ENCODE peak calls at places on chromosomes 13 and 19, in five cellular contexts. K is WERI-Rb-1, C is HL-60, U is ovary, X is SJSA1. H is an unnamed sample.

GRCh38 chr19:38875656-38876345 is 2.3 kb downstream of the RINL start:
- DNase-seq in K (no peak), C (no peak), U (no peak), X (no peak), H (no peak)

GRCh38 chr19:39197808-39198207 is 1.0 kb downstream of the NCCRP1 start:
- DNase-seq in K (peak), C (no peak), U (no peak), X (no peak), H (no peak)

GRCh38 chr19:36072081-36072480 is 17.4 kb downstream of the WDR62 start:
- DNase-seq in K (no peak), C (no peak), U (no peak), X (no peak), H (no peak)

GRCh38 chr13:64591981-64592380 is 2638.2 kb downstream of the PCDH9 start:
- DNase-seq in K (no peak), C (no peak), U (no peak), X (no peak), H (no peak)

GRCh38 chr19:41456342-41456918 is 13.5 kb downstream of the ERICH4 start:
- DNase-seq in K (no peak), C (no peak), U (no peak), X (no peak), H (no peak)

GRCh38 chr13:39251340-39251739 is 213.1 kb downstream of the NHLRC3 start:
- DNase-seq in K (no peak), C (no peak), U (no peak), X (no peak), H (no peak)

GRCh38 chr13:35791191-35791902 is 314.9 kb upstream of the MAB21L1 start:
- DNase-seq in K (no peak), C (no peak), U (no peak), X (no peak), H (no peak)

GRCh38 chr19:18339703-18340102 is 695 bp upstream of the PGPEP1 start:
- DNase-seq in K (peak), C (peak), U (no peak), X (no peak), H (no peak)

GRCh38 chr13:44573790-44574465 is 2.2 kb downstream of the TSC22D1 start:
- DNase-seq in K (no peak), C (peak), U (no peak), X (no peak), H (peak)

DNA sequence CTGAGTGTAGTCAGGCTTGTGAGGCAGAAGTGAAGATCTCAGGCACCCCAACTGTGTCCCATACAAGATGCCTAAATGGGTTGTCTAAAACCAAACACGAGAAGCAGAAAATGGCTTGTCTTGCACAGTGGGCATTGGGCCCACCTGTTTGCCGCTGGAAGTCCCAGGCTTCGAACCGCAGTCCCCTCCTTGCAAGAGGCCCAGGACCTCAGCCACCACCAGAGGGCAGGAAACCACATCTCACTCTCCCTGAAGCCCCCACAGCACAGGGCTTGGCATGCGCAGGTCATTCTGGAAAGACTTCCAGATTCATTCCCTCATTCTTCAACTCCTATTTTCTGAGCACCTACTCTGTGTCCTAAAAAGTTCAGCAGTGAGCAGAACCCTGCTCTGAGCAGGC is 973.7 kb downstream of the UQCRFS1 start:
- DNase-seq in K (peak), C (no peak), U (no peak), X (no peak), H (no peak)
- H3K27ac ChIP-seq in K (no peak), C (no peak), U (no peak), X (no peak), H (no peak)

GRCh38 chr19:14480695-14481069 is 5.5 kb upstream of the PTGER1 start:
- DNase-seq in K (no peak), C (no peak), U (no peak), X (no peak), H (no peak)
- H3K27ac ChIP-seq in K (no peak), C (no peak), U (no peak), X (no peak), H (no peak)

GRCh38 chr19:2064395-2064787 is 13.3 kb upstream of the MKNK2 start:
- DNase-seq in K (no peak), C (no peak), U (no peak), X (no peak), H (no peak)
- H3K27ac ChIP-seq in K (peak), C (no peak), U (no peak), X (no peak), H (peak)

DNA sequence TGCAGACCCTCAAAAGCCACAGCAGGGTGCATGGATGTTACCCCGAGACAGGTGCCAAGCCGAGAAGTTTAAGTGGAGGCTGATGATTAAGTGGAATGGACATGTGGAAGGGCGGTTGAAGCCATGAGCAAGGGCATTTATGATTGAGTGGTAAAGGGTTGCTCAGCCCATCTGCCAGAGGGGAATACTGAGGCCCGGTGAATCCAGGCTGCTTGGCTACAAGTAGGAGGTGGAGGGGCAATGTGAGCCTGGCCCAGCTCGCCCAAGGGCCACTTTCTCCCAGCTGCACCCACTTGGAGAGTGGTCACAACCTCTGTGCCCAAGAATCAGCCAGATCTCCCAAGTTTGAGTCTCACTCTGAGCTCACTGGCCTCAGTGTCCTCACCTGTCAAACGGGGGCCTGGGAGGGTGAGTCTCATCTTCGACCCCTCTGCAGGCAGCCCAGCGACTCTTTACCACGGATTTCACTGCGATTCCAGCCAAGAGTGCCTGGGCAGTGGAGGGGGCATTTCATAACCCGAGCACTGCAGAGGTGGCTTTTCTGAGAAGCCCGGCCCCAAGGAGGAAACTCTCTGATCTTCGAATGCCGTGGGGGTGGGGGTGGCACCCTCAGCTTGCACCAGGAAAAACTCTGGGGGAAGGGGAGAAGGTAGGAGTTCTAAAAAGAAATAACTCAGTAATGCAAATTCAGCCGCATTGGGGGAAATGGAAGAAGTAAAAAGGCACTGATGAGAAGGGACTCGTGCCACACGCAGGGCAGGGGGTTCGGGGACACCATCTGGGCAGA is 62.8 kb upstream of the KLF2 start:
- DNase-seq in K (no peak), C (no peak), U (no peak), X (no peak), H (no peak)
- H3K27ac ChIP-seq in K (no peak), C (no peak), U (no peak), X (no peak), H (no peak)

DNA sequence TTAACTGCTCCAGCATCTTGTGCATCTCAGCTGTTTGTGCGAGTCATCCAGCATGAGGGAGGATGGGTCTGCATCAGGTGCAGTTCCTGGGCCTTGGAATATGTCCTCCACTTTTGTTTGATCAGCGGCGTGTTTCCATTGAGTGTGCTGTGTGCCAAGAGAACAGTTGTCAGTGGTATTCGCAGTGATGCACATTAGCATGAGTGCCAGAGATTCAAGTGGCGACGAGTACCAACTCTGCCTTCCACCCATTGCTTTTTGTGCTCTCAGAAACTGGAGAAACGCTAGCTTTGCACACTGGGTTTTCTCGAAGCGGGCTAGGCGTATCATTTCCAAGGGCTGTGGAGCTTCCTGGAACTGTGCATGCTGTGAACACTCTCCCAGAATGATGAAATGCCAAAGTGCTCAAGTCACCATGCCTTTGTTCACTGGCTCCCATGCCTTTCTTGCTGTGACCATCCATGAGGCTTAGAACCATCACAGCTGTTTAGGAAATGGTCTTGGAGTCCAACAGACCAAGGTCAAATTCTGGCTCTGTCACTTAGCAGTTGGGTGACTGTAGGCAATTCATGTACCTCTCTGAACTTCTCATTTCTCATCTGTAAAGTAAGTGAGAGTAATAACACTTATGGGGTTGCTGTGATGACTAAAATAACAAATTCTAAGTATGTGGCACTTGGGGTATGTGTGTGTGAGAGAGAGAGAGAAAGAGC is 18.4 kb downstream of the LRCH1 start:
- DNase-seq in K (peak), C (no peak), U (no peak), X (no peak), H (no peak)
- H3K27ac ChIP-seq in K (peak), C (no peak), U (no peak), X (no peak), H (no peak)

H was measured in caudate nucleus.